ENCODE peak calls at places on chromosomes 16 and 17, in six cellular contexts. K is LHCN-M2, U is WTC11, S is Peyer's patch, F is A172, V is AML-193. R is an unnamed sample.
A peak's percentile ranks its signal among the peaks of the same experiment; 100 is the strongest.

GRCh38 chr17:2094891-2095535 is 40.1 kb downstream of the HIC1 start:
- DNase-seq in S (peak; percentile 68), U (peak; percentile 35), K (no peak), V (no peak), F (no peak), R (no peak)

GRCh38 chr17:68087851-68088250 is 52.3 kb downstream of the KPNA2 start:
- DNase-seq in F (no peak), U (no peak), V (no peak), S (no peak), K (no peak), R (no peak)

GRCh38 chr17:28828294-28829040 is 14.1 kb downstream of the FAM222B start:
- DNase-seq in S (peak; percentile 26), K (peak; percentile 72), V (no peak), F (no peak), U (peak; percentile 5), R (no peak)

GRCh38 chr17:51165680-51166197 is 472 bp upstream of the NME2 start:
- DNase-seq in K (no peak), F (no peak), U (peak; percentile 38), V (peak; percentile 82), S (no peak), R (no peak)

GRCh38 chr17:42917236-42917603 is 16.6 kb downstream of the G6PC1 start:
- DNase-seq in U (no peak), F (peak; percentile 19), K (no peak), V (no peak), S (no peak), R (no peak)

GRCh38 chr17:563646-564045 is 151.0 kb downstream of the VPS53 start:
- DNase-seq in U (no peak), F (no peak), S (no peak), V (no peak), K (no peak), R (no peak)

GRCh38 chr17:237406-237955 is 56.0 kb upstream of the DOC2B start:
- DNase-seq in S (no peak), K (no peak), V (no peak), U (peak; percentile 18), F (no peak), R (no peak)

GRCh38 chr17:39339272-39339671 is 62.2 kb downstream of the FBXL20 start:
- DNase-seq in F (no peak), S (no peak), V (no peak), K (no peak), U (no peak), R (no peak)

GRCh38 chr17:17511971-17512858 is 16.0 kb upstream of the RASD1 start:
- DNase-seq in U (no peak), S (no peak), F (peak; percentile 91), V (peak; percentile 13), K (peak; percentile 80), R (no peak)

GRCh38 chr16:29710227-29711219 is 31.5 kb downstream of the QPRT start:
- DNase-seq in S (peak; percentile 60), F (peak; percentile 87), V (peak; percentile 62), U (no peak), K (peak; percentile 74), R (peak; percentile 36)

GRCh38 chr17:57477483-57478357 is 221.4 kb downstream of the MSI2 start:
- DNase-seq in S (no peak), F (no peak), K (no peak), U (no peak), V (no peak), R (no peak)

GRCh38 chr16:30359871-30360170 is 4.7 kb upstream of the CD2BP2 start:
- DNase-seq in S (no peak), F (no peak), U (no peak), V (no peak), K (no peak), R (no peak)

GRCh38 chr16:48335961-48336360 is 49.3 kb downstream of the SIAH1 start:
- DNase-seq in V (no peak), U (no peak), K (no peak), F (peak; percentile 6), S (no peak), R (no peak)

GRCh38 chr17:19311421-19312215 is 50.9 kb downstream of the B9D1 start:
- DNase-seq in U (no peak), F (peak; percentile 45), V (peak; percentile 38), K (no peak), S (no peak), R (no peak)

GRCh38 chr16:79509906-79510305 is 90.6 kb downstream of the MAF start:
- DNase-seq in V (no peak), S (no peak), K (no peak), U (no peak), F (no peak), R (no peak)

GRCh38 chr17:27049104-27049784 is 244.7 kb upstream of the WSB1 start:
- DNase-seq in V (no peak), K (peak; percentile 1), S (no peak), F (peak; percentile 78), U (no peak), R (no peak)

GRCh38 chr17:35028531-35029262 is 34.8 kb downstream of the RFFL start:
- DNase-seq in V (peak; percentile 84), S (no peak), K (peak; percentile 26), U (no peak), F (no peak), R (no peak)

GRCh38 chr17:27532269-27533067 is 76.2 kb downstream of the KSR1 start:
- DNase-seq in V (peak; percentile 99), K (no peak), S (peak; percentile 70), F (no peak), U (no peak), R (no peak)

GRCh38 chr17:31629696-31630470 is 229.2 kb downstream of the COPRS start:
- DNase-seq in V (no peak), U (no peak), F (no peak), S (no peak), K (no peak), R (no peak)

GRCh38 chr17:68290955-68291835 is at the start of the genes ARSG and SLC16A6:
- DNase-seq in U (peak; percentile 79), V (peak; percentile 81), S (peak; percentile 87), K (peak; percentile 34), F (peak; percentile 49), R (peak; percentile 81)

GRCh38 chr17:49051269-49051668 is 54.1 kb downstream of the IGF2BP1 start:
- DNase-seq in V (no peak), S (no peak), F (no peak), K (no peak), U (no peak), R (no peak)

GRCh38 chr17:26765860-26766709 is 527.8 kb upstream of the WSB1 start:
- DNase-seq in F (no peak), S (no peak), V (no peak), K (no peak), U (no peak), R (no peak)

GRCh38 chr17:32849879-32850278 is 27.0 kb downstream of the MYO1D start:
- DNase-seq in V (no peak), S (no peak), F (no peak), K (no peak), U (no peak), R (no peak)

GRCh38 chr16:51404386-51404785 is 253.3 kb upstream of the SALL1 start:
- DNase-seq in K (no peak), F (no peak), U (no peak), S (no peak), V (no peak), R (no peak)

GRCh38 chr16:3908951-3909437 is 28.5 kb upstream of the CREBBP start:
- DNase-seq in U (no peak), F (no peak), S (no peak), K (no peak), V (no peak), R (no peak)

GRCh38 chr16:72241930-72242329 is 70.0 kb upstream of the PMFBP1 start:
- DNase-seq in S (no peak), K (peak; percentile 59), F (peak; percentile 58), V (no peak), U (no peak), R (no peak)

GRCh38 chr17:69783865-69784264 is 291.2 kb upstream of the KCNJ16 start:
- DNase-seq in V (no peak), F (no peak), K (no peak), S (no peak), U (no peak), R (no peak)

GRCh38 chr17:74671031-74671771 is 41.5 kb downstream of the CD300LF start:
- DNase-seq in S (peak; percentile 68), V (no peak), U (peak; percentile 97), F (no peak), K (peak; percentile 6), R (peak; percentile 75)

GRCh38 chr16:30662449-30662848 is 4.2 kb downstream of the FBRS start:
- DNase-seq in V (no peak), S (no peak), U (no peak), F (no peak), K (no peak), R (no peak)

GRCh38 chr17:15493031-15493750 is 25.8 kb upstream of the CDRT4 start:
- DNase-seq in S (no peak), V (no peak), U (no peak), F (no peak), K (no peak), R (no peak)

GRCh38 chr17:27360507-27360906 is 66.6 kb downstream of the WSB1 start:
- DNase-seq in K (no peak), U (no peak), F (no peak), V (no peak), S (no peak), R (no peak)

GRCh38 chr17:76391200-76391715 is 6.8 kb downstream of the SPHK1 start:
- DNase-seq in K (no peak), S (no peak), U (no peak), F (no peak), V (no peak), R (no peak)

GRCh38 chr16:54933281-54934150 is 2.9 kb downstream of the IRX5 start:
- DNase-seq in F (no peak), S (no peak), K (no peak), V (no peak), U (peak; percentile 33), R (no peak)

GRCh38 chr17:27917000-27917399 is 23.8 kb upstream of the LYRM9 start:
- DNase-seq in K (no peak), F (no peak), V (no peak), S (no peak), U (no peak), R (no peak)

GRCh38 chr17:14298221-14298994 is 2.5 kb upstream of the HS3ST3B1 start:
- DNase-seq in K (no peak), U (no peak), F (no peak), V (no peak), S (no peak), R (no peak)

GRCh38 chr17:77801545-77802332 is 156.8 kb upstream of the TNRC6C start:
- DNase-seq in S (no peak), V (no peak), K (no peak), F (no peak), U (no peak), R (no peak)

GRCh38 chr16:58684001-58684353 is 593 bp downstream of the SLC38A7 start:
- DNase-seq in K (peak; percentile 41), F (no peak), S (no peak), V (peak; percentile 3), U (no peak), R (no peak)

GRCh38 chr16:983044-984030 is 1.8 kb downstream of the SOX8 start:
- DNase-seq in V (no peak), U (peak; percentile 48), S (no peak), F (no peak), K (no peak), R (no peak)

GRCh38 chr17:63399316-63399715 is 46.8 kb downstream of the CYB561 start:
- DNase-seq in U (no peak), F (no peak), K (peak; percentile 77), S (no peak), V (no peak), R (no peak)

GRCh38 chr17:9386401-9386800 is 189.2 kb downstream of the STX8 start:
- DNase-seq in U (no peak), V (no peak), K (peak; percentile 57), S (no peak), F (no peak), R (no peak)